ENCODE peak calls at places on chromosomes 1 and 21, in nine cellular contexts. U, H, N, Q, Z, T, G, P and E are unnamed samples.

GRCh38 chr1:156076609-156077429 is 5.4 kb downstream of the MEX3A start:
- DNase-seq in H (no peak), P (peak), T (no peak), N (no peak), U (peak), Q (no peak), Z (peak), G (no peak), E (no peak)

GRCh38 chr1:117663156-117663902 is 57.5 kb downstream of the TENT5C start:
- DNase-seq in N (no peak), P (no peak), Q (no peak), Z (no peak), T (no peak), G (no peak), U (no peak), H (no peak), E (no peak)

GRCh38 chr21:21007606-21008005 is 9.4 kb downstream of the NCAM2 start:
- DNase-seq in Q (no peak), U (no peak), G (no peak), H (no peak), N (no peak), P (no peak), Z (no peak), T (no peak), E (no peak)

GRCh38 chr1:237911911-237912310 is 21.2 kb upstream of the ZP4 start:
- DNase-seq in G (no peak), Z (no peak), P (no peak), Q (no peak), N (no peak), U (no peak), H (no peak), T (no peak), E (no peak)

GRCh38 chr1:59625388-59625787 is 189.4 kb upstream of the HOOK1 start:
- DNase-seq in H (no peak), U (no peak), Z (no peak), G (no peak), N (no peak), T (no peak), Q (no peak), P (no peak), E (no peak)

GRCh38 chr1:227785812-227786608 is 29.5 kb upstream of the PRSS38 start:
- DNase-seq in H (peak), G (no peak), U (no peak), N (no peak), Z (no peak), T (no peak), Q (no peak), P (no peak), E (peak)

GRCh38 chr1:31426249-31426922 is 13.4 kb downstream of the SERINC2 start:
- DNase-seq in N (no peak), U (no peak), Z (peak), Q (no peak), P (no peak), G (no peak), H (no peak), T (no peak), E (no peak)

GRCh38 chr1:9594471-9595155 is 5.9 kb downstream of the TMEM201 start:
- DNase-seq in P (peak), U (no peak), G (no peak), H (no peak), N (no peak), Q (no peak), Z (no peak), T (no peak), E (no peak)

GRCh38 chr1:8070381-8070811 is 44.3 kb upstream of the ERRFI1 start:
- DNase-seq in T (no peak), Z (no peak), U (no peak), H (peak), G (peak), P (no peak), N (no peak), Q (no peak), E (no peak)

GRCh38 chr1:200231787-200232222 is 178.0 kb downstream of the ZNF281 start:
- DNase-seq in U (no peak), T (no peak), G (peak), P (no peak), N (no peak), Q (no peak), Z (no peak), H (no peak), E (no peak)

GRCh38 chr21:40115775-40116174 is 248.5 kb downstream of the PCP4 start:
- DNase-seq in H (no peak), Q (no peak), T (no peak), P (no peak), G (no peak), Z (no peak), U (no peak), N (no peak), E (no peak)

GRCh38 chr1:217982711-217983405 is 302.2 kb upstream of the RRP15 start:
- DNase-seq in U (no peak), T (no peak), Z (no peak), Q (no peak), P (no peak), G (no peak), H (no peak), N (no peak), E (no peak)

GRCh38 chr1:204032642-204033235 is 40.2 kb upstream of the SOX13 start:
- DNase-seq in U (no peak), P (no peak), H (no peak), G (no peak), N (no peak), Z (no peak), Q (no peak), T (no peak), E (no peak)

GRCh38 chr1:9271861-9272595 is 20.7 kb upstream of the SPSB1 start:
- DNase-seq in Z (no peak), H (no peak), U (no peak), P (no peak), G (no peak), T (no peak), N (no peak), Q (no peak), E (no peak)

GRCh38 chr1:3746784-3747521 is 5.3 kb upstream of the CCDC27 start:
- DNase-seq in N (peak), G (peak), Z (peak), T (peak), Q (peak), U (peak), H (peak), P (peak), E (peak)

GRCh38 chr1:63323866-63324778 is 1.8 kb downstream of the FOXD3 start:
- DNase-seq in P (peak), Z (no peak), N (no peak), Q (no peak), T (no peak), U (no peak), G (no peak), H (no peak), E (no peak)

GRCh38 chr1:206030714-206031113 is 7.0 kb upstream of the CTSE start:
- DNase-seq in N (no peak), U (peak), H (peak), Z (peak), G (peak), T (peak), P (no peak), Q (no peak), E (no peak)

GRCh38 chr1:118132000-118132399 is 53.0 kb downstream of the SPAG17 start:
- DNase-seq in P (no peak), U (no peak), G (peak), Z (no peak), H (no peak), Q (no peak), N (no peak), T (no peak), E (no peak)

GRCh38 chr21:41536076-41536826 is 28.3 kb upstream of the TMPRSS2 start:
- DNase-seq in H (peak), U (no peak), Q (no peak), N (no peak), G (no peak), P (no peak), T (no peak), Z (peak), E (no peak)

GRCh38 chr1:180921386-180921785 is 8.7 kb downstream of the KIAA1614 start:
- DNase-seq in G (no peak), H (no peak), N (no peak), Q (no peak), Z (no peak), T (no peak), P (peak), U (no peak), E (no peak)

GRCh38 chr1:92210701-92211100 is 7.0 kb upstream of the C1orf146 start:
- DNase-seq in Q (no peak), G (no peak), Z (no peak), P (no peak), N (no peak), T (no peak), H (no peak), U (no peak), E (no peak)

GRCh38 chr1:215682232-215682631 is 115.1 kb downstream of the KCTD3 start:
- DNase-seq in H (no peak), T (no peak), Q (peak), U (no peak), N (no peak), G (no peak), P (no peak), Z (no peak), E (no peak)

DNA sequence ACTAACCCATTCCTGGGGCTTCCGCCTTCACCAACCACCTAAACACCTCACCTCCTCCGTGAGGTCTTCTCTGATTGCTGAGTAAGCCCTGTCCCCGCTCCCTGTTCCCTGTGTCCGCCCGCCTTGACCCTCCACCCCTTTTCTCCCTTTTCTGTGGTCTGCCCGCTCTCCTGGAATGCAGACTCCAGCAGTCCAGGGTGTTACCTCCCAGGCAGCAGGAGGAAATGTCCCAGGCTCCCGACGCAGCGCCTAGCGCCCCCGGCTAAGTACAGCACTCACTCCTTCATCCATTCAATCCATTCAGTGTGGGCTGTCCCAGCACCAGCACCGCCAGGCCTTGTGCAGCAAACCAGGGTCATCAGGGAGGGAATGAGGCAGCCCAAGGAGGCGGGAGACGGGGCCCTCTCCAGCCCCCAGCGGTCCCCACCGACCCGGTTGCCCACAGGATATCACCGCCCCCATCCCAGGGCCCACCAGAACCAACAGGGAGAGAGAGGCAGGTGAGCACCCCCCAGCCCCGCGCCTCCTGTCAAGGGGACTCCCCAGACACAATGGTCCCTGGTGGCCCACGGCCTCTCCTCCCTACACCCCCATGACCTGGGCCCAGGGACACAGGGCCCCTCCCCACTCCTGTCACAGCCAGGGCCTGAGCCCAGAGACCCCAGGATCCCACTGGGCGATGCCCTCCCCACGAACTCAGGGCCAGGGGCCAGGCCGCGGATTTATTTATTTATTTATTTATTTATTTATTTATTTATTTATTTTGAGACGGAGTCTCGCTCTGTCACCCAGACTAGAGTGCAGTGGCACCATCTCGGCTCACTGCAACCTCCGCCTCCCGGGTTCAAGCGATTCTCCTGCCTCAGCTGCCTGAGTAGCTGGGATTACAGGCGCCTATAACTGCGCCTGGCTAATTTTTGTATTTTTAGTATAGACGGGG is 10.2 kb downstream of the TNFRSF14 start:
- DNase-seq in G (no peak), U (no peak), H (no peak), N (no peak), T (no peak), P (peak), Q (no peak), Z (no peak), E (no peak)
- TF ChIP-seq EP300 in G (no peak), U (no peak), H (no peak), N (no peak), T (no peak), P (no peak), Q (no peak), Z (no peak), E (no peak)

DNA sequence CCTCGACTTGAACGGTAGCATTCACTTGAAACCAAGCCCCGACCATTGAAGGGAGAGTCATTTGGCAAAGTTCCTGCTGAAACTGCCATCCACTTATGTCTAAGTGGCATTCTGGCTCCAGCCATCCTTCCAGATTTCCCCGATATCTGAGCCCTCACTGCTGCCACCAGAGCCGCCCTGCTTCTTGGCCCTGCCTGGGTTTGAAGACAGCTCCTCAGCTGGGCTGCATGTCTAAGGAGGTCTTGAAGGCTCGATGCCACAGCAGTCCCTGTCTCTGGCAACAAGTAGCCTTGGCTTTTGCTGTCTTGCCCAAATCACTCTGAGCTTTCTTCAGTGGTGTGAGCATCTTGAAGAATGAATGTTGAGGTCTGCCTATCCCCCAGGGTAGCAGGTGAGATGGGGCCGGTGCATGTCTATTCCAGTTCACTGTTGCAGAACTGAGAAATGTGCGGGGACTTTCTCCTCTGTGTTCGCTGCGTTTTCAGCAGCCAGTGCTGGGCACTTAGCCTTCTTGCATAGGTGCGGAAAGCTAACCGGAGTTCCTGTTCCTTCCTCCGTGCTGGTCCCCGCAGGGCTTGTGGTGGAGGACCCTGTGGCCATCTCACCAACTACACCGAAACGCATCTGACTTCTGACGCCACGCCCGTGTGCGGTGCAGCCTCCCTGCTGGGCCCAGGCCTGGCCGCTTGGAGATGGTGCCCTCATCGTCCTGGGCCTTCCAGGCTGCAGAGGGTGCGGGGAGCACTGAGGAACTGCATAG is 29.2 kb downstream of the MAN1C1 start:
- DNase-seq in U (no peak), Z (no peak), N (no peak), H (no peak), T (no peak), P (peak), Q (peak), G (no peak), E (no peak)
- TF ChIP-seq POLR2AphosphoS5 in U (no peak), Z (no peak), N (no peak), H (no peak), T (no peak), P (no peak), Q (no peak), G (no peak), E (no peak)

GRCh38 chr1:152640351-152640750 is 17.4 kb upstream of the LCE3A start:
- DNase-seq in N (no peak), G (no peak), H (no peak), U (no peak), Q (peak), T (no peak), Z (no peak), P (no peak), E (no peak)
- H3K4me3 ChIP-seq in N (no peak), G (no peak), H (no peak), U (no peak), Q (no peak), T (no peak), Z (no peak), P (no peak), E (no peak)

DNA sequence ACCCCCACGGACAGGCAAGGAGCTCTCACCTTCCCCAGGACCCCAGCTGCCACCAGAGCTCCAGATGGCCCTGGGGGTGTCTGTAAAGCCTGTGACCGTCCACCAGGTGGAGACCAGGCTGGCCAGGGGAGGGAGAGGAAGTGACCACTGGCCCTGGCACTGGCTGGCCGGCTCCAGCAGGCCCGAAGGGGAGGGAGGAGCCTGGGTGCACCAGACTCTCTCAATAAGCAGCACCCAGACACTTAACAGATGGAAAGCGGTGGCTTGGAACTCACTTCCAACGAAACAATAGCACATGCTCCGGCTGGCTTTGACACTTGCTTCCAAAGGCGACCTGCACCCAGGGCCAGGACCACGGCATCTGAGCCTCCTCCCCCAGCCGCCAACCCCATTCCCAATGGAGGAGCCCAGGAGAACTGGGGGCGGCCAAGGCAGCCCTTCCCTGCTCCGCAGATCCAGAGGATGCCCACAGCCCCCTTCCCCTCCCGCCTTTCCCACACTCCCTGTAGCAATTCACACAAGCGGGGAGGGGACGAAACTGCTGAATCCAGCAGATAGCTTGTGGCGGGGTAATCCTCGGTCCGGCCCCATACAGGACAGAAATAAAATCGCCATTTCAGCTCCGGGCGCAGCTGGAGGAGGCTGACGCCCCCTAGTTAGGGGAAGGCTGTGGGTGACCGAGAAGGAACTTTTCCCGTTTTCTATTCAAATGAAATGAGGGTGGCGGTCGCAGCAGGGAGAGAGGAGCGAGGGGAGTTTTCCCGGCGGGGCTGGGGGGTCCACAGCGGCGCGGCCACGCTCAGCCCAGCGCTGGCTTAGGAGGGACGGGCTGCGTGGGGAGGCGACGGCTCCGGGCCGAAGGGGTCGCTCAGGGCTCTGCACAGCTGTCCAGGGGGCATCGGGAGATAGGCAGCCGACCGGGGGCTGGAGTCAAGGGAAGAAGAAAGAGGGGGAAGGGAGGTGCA is 612 bp upstream of the PDE9A start:
- DNase-seq in H (peak), U (peak), Q (no peak), N (no peak), G (peak), T (no peak), P (peak), Z (peak), E (no peak)
- TF ChIP-seq EP300 in H (no peak), U (no peak), Q (no peak), N (no peak), G (no peak), T (no peak), P (no peak), Z (no peak), E (no peak)